ENCODE peak calls at places on chromosomes 13 and 19, in seven cellular contexts. Y, F, X, R, D, J and A are unnamed samples.

GRCh38 chr13:105827074-105827473 is 708.4 kb downstream of the EFNB2 start:
- DNase-seq in J (no peak), R (no peak), D (no peak), X (no peak), Y (no peak), F (no peak), A (no peak)

GRCh38 chr13:77267362-77267761 is 59.5 kb downstream of the MYCBP2 start:
- DNase-seq in F (no peak), J (no peak), X (peak), Y (no peak), D (no peak), R (no peak), A (peak)

GRCh38 chr19:14433454-14434156 is 499 bp downstream of the PKN1 start:
- DNase-seq in R (peak), X (no peak), Y (no peak), F (no peak), J (peak), D (no peak), A (no peak)

GRCh38 chr13:33105387-33106005 is 89.3 kb downstream of the KL start:
- DNase-seq in D (no peak), X (no peak), R (no peak), Y (peak), F (no peak), J (no peak), A (no peak)

GRCh38 chr19:29805026-29805925 is 6.5 kb upstream of the CCNE1 start:
- DNase-seq in R (no peak), Y (peak), D (no peak), F (no peak), J (no peak), X (peak), A (peak)

GRCh38 chr13:80239571-80240255 is 101.2 kb downstream of the SPRY2 start:
- DNase-seq in Y (no peak), R (no peak), D (no peak), F (peak), J (no peak), X (no peak), A (no peak)

GRCh38 chr13:30796132-30796832 is 60.9 kb downstream of the ALOX5AP start:
- DNase-seq in Y (no peak), F (peak), J (no peak), X (peak), D (peak), R (no peak), A (peak)

GRCh38 chr13:45750566-45750965 is 48.4 kb downstream of the CBY2 start:
- DNase-seq in Y (no peak), X (no peak), D (no peak), R (no peak), F (no peak), J (no peak), A (no peak)

GRCh38 chr13:27860743-27861142 is 59.1 kb upstream of the PDX1 start:
- DNase-seq in J (no peak), R (no peak), Y (no peak), F (no peak), D (no peak), X (no peak), A (no peak)

GRCh38 chr19:17841810-17842662 is 5.7 kb downstream of the JAK3 start:
- DNase-seq in J (peak), R (peak), D (no peak), F (peak), Y (peak), X (peak), A (peak)

GRCh38 chr19:19040417-19040816 is 7.0 kb downstream of the ARMC6 start:
- DNase-seq in X (peak), Y (peak), R (no peak), F (peak), D (peak), J (no peak), A (peak)

GRCh38 chr13:48582086-48582485 is 49.2 kb upstream of the RCBTB2 start:
- DNase-seq in Y (no peak), R (no peak), J (no peak), F (no peak), X (no peak), D (no peak), A (no peak)

GRCh38 chr19:10919352-10920287 is 8.8 kb downstream of the YIPF2 start:
- DNase-seq in X (no peak), R (peak), F (no peak), J (no peak), Y (no peak), D (no peak), A (no peak)

GRCh38 chr13:113548778-113549621 is 35.6 kb upstream of the TFDP1 start:
- DNase-seq in J (no peak), D (no peak), X (peak), Y (no peak), F (no peak), R (peak), A (no peak)

GRCh38 chr13:41188584-41188983 is 5.8 kb downstream of the KBTBD7 start:
- DNase-seq in R (no peak), Y (no peak), J (no peak), D (no peak), X (peak), F (peak), A (no peak)

GRCh38 chr19:21128901-21129698 is 12.7 kb upstream of the ZNF431 start:
- DNase-seq in X (no peak), Y (no peak), J (no peak), D (no peak), R (no peak), F (no peak), A (no peak)

GRCh38 chr13:29454931-29455481 is 140.5 kb downstream of the SLC7A1 start:
- DNase-seq in Y (no peak), R (peak), J (no peak), X (no peak), F (peak), D (no peak), A (peak)

GRCh38 chr19:10535613-10536012 is 8.1 kb upstream of the ATG4D start:
- DNase-seq in R (no peak), Y (no peak), F (peak), J (no peak), D (no peak), X (no peak), A (no peak)

GRCh38 chr13:29551214-29551613 is 44.3 kb downstream of the SLC7A1 start:
- DNase-seq in Y (no peak), X (no peak), J (no peak), F (no peak), R (no peak), D (no peak), A (no peak)

DNA sequence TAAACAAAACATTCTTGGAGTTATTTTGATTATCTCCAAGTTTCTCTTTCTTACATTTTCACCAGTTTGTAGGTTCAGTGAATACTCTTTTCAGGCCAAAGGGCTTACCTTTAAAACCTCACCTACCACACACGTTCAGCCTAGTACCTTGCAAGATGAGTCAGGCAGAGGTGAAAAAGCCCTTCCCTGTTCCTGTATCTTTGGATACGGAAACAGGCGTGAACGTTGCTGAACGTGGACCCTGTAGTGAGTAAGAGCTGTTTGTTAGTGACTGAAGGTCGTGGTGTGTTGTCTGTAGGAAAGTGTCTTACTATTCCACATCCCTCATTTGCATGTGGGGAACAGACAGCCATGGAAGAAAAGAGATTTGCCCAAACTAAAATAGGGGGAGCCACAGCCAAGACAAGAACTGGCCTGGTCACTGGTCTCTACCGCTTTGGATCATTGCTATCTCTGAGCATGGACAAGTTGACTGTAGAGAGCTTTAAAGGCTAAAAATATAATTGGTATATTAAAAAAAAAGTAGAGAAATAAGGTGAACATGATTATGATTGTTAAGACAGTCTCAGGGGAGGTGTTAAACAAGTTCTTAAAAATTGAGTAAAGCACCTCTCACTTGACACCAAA is 3.5 kb downstream of the CEBPG start:
- DNase-seq in D (no peak), R (peak), J (no peak), Y (no peak), X (no peak), F (peak), A (no peak)
- TF ChIP-seq CTCF in D (no peak), R (no peak), J (no peak), Y (no peak), X (no peak), F (no peak), A (no peak)

DNA sequence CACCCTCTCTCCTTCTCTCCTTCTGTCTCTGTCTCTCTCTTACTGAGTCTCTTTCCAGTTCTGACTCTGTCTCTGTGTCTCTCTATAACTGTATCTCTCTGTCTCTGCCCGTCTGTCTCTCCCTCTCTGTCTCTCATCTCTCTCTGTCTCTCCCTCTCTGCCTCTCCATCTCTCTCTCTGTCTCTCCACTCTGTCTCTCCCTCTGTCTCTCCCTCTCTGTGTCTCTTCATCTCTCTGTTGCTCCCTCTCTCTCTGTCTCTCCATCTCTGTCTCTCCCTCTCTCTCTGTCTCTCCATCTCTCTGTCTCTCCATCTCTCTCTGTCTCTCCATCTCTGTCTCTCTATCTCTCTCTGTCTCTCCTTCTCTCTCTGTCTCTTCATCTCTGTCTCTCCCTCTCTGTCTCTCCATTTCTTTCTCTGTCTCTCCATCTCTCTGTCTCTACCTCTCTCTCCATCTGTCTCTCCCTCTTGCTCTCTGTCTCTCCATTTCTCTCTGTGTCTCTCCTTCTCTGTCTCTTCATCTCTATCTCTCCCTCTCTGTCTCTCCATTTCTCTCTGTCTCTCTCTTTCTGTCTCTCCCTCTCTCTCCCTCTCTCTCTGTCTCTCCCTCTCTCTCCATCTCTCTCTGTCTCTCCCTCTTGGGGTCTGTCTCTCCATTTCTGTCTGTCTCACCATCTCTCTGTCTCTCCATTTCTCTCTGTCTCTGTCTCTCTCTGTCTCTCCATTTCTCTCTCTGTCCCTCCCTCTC is 3.3 kb upstream of the MEIS3 start:
- DNase-seq in D (no peak), X (no peak), J (no peak), F (no peak), Y (no peak), R (no peak), A (no peak)
- TF ChIP-seq CTCF in D (no peak), X (no peak), J (no peak), F (no peak), Y (no peak), R (no peak), A (no peak)

GRCh38 chr13:110468986-110469495 is 92.5 kb downstream of the RAB20 start:
- DNase-seq in F (no peak), R (no peak), D (no peak), J (no peak), Y (no peak), X (no peak), A (no peak)
- TF ChIP-seq CTCF in F (no peak), R (no peak), D (no peak), J (no peak), Y (no peak), X (no peak), A (no peak)

GRCh38 chr19:8363803-8364771 is at the start of gene ANGPTL4:
- DNase-seq in D (no peak), X (peak), Y (peak), J (no peak), F (peak), R (peak), A (peak)
- TF ChIP-seq CTCF in D (peak), X (peak), Y (peak), J (no peak), F (peak), R (peak), A (peak)

DNA sequence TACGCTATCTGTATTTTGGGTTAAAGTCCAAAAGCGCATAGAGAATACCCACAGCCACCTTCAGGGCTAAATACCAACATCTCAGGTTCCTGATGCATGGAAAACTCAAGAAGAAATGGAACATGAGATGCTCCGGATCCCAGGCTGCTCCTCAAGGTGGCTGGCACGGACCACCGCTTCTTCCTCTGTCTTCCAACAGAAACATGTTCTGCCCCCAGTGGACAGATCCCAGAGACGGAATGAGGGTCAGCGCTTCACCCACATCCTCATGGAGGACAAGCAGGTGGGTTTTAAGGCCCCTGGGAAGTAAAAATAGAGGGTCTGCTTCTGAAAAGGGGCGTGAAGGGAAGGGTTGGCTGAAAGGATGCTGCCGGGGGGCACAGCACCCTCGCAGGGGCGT is 17.3 kb downstream of the COL4A1 start:
- DNase-seq in J (no peak), X (no peak), Y (no peak), F (no peak), D (no peak), R (no peak), A (no peak)
- TF ChIP-seq CTCF in J (no peak), X (no peak), Y (no peak), F (no peak), D (no peak), R (peak), A (no peak)

GRCh38 chr19:31664096-31664495 is 314.9 kb upstream of the TSHZ3 start:
- DNase-seq in J (no peak), X (no peak), D (no peak), Y (no peak), R (no peak), F (no peak), A (no peak)
- TF ChIP-seq CTCF in J (no peak), X (no peak), D (no peak), Y (no peak), R (no peak), F (no peak), A (no peak)

DNA sequence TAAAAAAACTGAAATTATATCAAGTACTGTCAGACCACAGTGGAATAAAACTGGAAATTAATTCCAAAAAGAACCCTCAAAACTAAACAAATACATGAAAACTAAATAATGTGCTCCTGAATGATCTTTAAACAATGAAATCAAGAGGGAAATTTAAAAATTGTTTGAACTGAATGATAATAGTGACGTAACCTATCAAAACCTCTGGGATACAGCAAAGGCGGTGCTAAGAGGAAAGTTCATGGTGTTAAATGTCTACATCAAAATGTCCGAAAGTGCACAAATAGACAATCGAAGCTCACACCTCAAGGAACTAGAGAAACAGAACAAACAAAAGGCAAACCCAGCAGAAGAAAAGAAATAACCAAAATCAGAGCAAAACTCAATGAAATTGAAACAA is 70.8 kb upstream of the TUBA3C start:
- DNase-seq in R (no peak), F (no peak), J (no peak), X (no peak), D (no peak), Y (no peak), A (no peak)
- TF ChIP-seq CTCF in R (no peak), F (no peak), J (no peak), X (no peak), D (no peak), Y (no peak), A (no peak)

DNA sequence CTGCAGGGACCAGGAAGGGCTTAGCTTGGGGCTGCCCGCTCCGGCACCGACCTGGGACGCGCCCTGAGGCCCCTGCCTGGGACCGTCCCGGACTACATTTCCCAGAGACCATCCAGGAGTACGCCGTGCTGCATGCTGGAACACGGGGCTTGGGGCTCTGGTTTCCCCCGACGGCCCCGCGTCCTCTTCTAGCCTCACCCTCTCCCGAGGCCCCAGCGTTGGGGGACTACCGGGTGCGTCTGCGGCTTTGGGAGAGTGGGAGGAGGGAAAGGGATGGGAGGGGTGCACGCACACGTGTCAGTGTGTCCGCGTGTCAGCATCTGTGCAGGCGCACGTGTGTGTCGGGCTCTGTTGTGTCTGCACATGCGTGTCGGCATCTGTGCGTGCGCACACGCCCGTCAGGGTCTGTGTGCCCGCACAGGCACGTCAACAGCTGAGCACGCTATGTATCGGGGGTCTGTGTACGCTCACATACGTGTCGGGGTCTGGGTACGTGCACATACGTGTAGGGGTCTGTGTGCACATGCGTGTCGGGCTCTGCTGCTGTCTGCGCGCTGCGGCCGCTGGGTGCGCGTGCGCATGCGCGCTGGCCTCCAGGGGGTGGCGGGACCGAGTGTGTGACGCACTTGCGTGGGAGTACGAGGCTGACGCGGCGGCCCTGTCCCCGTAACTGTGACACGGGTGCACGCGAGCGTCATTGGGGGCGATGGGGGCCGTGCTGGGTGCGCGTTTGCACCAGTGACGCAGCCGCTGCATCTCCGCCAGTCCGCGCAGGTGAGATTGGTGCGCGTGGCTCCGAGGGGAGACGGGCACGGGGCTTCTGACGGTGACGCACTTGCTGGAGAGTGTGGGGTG is at the start of gene ZNF331:
- DNase-seq in Y (peak), D (peak), F (peak), X (peak), J (peak), R (peak), A (peak)
- TF ChIP-seq CTCF in Y (peak), D (peak), F (peak), X (peak), J (no peak), R (peak), A (peak)

DNA sequence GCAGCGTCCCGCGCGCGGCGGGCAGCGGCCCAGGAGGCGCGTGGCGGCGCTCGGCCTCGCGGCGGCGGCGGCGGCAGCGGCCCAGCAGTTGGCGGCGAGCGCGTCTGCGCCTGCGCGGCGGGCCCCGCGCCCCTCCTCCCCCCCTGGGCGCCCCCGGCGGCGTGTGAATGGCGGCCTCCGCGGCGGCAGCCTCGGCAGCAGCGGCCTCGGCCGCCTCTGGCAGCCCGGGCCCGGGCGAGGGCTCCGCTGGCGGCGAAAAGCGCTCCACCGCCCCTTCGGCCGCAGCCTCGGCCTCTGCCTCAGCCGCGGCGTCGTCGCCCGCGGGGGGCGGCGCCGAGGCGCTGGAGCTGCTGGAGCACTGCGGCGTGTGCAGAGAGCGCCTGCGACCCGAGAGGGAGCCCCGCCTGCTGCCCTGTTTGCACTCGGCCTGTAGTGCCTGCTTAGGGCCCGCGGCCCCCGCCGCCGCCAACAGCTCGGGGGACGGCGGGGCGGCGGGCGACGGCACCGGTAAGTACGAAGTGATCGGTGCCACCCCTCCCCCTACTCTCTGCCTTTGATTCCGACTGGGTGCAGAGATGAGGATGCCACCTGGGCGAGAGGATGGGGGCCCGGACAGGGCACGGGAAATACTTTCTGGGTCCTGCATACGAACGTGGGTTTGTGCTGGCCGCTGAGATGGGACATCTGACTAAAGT is 874 bp downstream of the TRIM28 start:
- DNase-seq in R (no peak), F (no peak), Y (no peak), X (peak), D (no peak), J (peak), A (peak)
- TF ChIP-seq CTCF in R (no peak), F (no peak), Y (no peak), X (no peak), D (no peak), J (no peak), A (no peak)